ENCODE peak calls at places on chromosome 16, in seven cellular contexts. J is amygdala, V is lung, O is brain microvascular endothelial cell, M is GDM1, H is GM20000, F is AML-193. D is an unnamed sample.

GRCh38 chr16:88365244-88365865 is 17.4 kb upstream of the ZNF469 start:
- DNase-seq in F (no peak), O (no peak), H (no peak), V (no peak), J (no peak), M (no peak), D (no peak)

GRCh38 chr16:27321013-27321960 is 7.5 kb downstream of the IL4R start:
- DNase-seq in J (no peak), M (no peak), O (no peak), V (no peak), F (peak; percentile 22), H (no peak), D (no peak)

GRCh38 chr16:29920690-29921371 is 5.2 kb downstream of the KCTD13 start:
- DNase-seq in O (no peak), V (no peak), F (no peak), M (no peak), H (no peak), J (no peak), D (no peak)

GRCh38 chr16:12120331-12120981 is 143.9 kb downstream of the SNX29 start:
- DNase-seq in F (no peak), J (no peak), V (no peak), H (peak; percentile 24), M (no peak), O (peak; percentile 95), D (no peak)

GRCh38 chr16:23466162-23466885 is 13.3 kb upstream of the COG7 start:
- DNase-seq in M (no peak), V (no peak), J (no peak), F (no peak), O (peak; percentile 92), H (no peak), D (no peak)

GRCh38 chr16:23434380-23434779 is 18.6 kb downstream of the COG7 start:
- DNase-seq in J (no peak), H (peak; percentile 76), O (no peak), V (no peak), F (peak; percentile 82), M (peak; percentile 28), D (peak; percentile 70)

GRCh38 chr16:1863681-1864460 is 8.1 kb downstream of the MEIOB start:
- DNase-seq in V (no peak), O (no peak), H (peak; percentile 27), F (peak; percentile 52), M (no peak), J (no peak), D (peak; percentile 31)

GRCh38 chr16:79296491-79296890 is 304.0 kb downstream of the MAF start:
- DNase-seq in F (no peak), V (no peak), O (no peak), H (no peak), M (no peak), J (no peak), D (no peak)

GRCh38 chr16:57536306-57537193 is at the start of gene CCDC102A:
- DNase-seq in H (peak; percentile 78), M (no peak), J (no peak), O (no peak), F (no peak), V (no peak), D (peak; percentile 48)

GRCh38 chr16:56348168-56349085 is 76.9 kb downstream of the AMFR start:
- DNase-seq in M (no peak), H (no peak), V (no peak), O (no peak), F (peak; percentile 96), J (no peak), D (no peak)

GRCh38 chr16:77993111-77993571 is 29.2 kb upstream of the CLEC3A start:
- DNase-seq in V (no peak), M (no peak), H (no peak), O (no peak), J (no peak), F (no peak), D (peak; percentile 31)

GRCh38 chr16:340370-341091 is 12.0 kb downstream of the AXIN1 start:
- DNase-seq in O (no peak), J (no peak), F (no peak), V (no peak), M (no peak), H (no peak), D (no peak)

GRCh38 chr16:67164599-67165061 is at the start of gene HSF4:
- DNase-seq in V (peak; percentile 61), M (no peak), H (peak; percentile 65), J (no peak), O (no peak), F (no peak), D (no peak)

GRCh38 chr16:55647343-55647742 is 8.4 kb upstream of the SLC6A2 start:
- DNase-seq in H (no peak), J (no peak), M (no peak), O (no peak), F (no peak), V (no peak), D (no peak)

GRCh38 chr16:83952587-83952939 is 477 bp upstream of the OSGIN1 start:
- DNase-seq in V (peak; percentile 60), J (no peak), H (no peak), M (no peak), O (no peak), F (no peak), D (peak; percentile 54)